ENCODE peak calls at places on chromosome 19, in eight cellular contexts. One of them, this sample, is unnamed.

GRCh38 chr19:10044390-10044789 is 31.1 kb downstream of the RDH8 start:
- DNase-seq in left ventricle myocardium inferior: no peak
- DNase-seq in heart left ventricle: no peak
- DNase-seq in bronchial epithelial cell: no peak
- DNase-seq in fibroblast of pulmonary artery: no peak
- DNase-seq in CD4-positive, alpha-beta T cell: no peak
- DNase-seq in HFF-Myc: no peak
- DNase-seq in Peyer's patch: no peak
- DNase-seq in this sample: peak

GRCh38 chr19:3375221-3376088 is 9.1 kb downstream of the NFIC start:
- DNase-seq in left ventricle myocardium inferior: peak
- DNase-seq in heart left ventricle: peak
- DNase-seq in bronchial epithelial cell: no peak
- DNase-seq in fibroblast of pulmonary artery: peak
- DNase-seq in CD4-positive, alpha-beta T cell: no peak
- DNase-seq in HFF-Myc: no peak
- DNase-seq in Peyer's patch: peak
- DNase-seq in this sample: peak

GRCh38 chr19:27774827-27775226 is 1438.1 kb downstream of the UQCRFS1 start:
- DNase-seq in left ventricle myocardium inferior: no peak
- DNase-seq in heart left ventricle: no peak
- DNase-seq in bronchial epithelial cell: no peak
- DNase-seq in fibroblast of pulmonary artery: no peak
- DNase-seq in CD4-positive, alpha-beta T cell: no peak
- DNase-seq in HFF-Myc: no peak
- DNase-seq in Peyer's patch: no peak
- DNase-seq in this sample: no peak

GRCh38 chr19:24071078-24071477 is 15.9 kb upstream of the ZNF254 start:
- DNase-seq in left ventricle myocardium inferior: no peak
- DNase-seq in heart left ventricle: no peak
- DNase-seq in bronchial epithelial cell: peak
- DNase-seq in fibroblast of pulmonary artery: no peak
- DNase-seq in CD4-positive, alpha-beta T cell: no peak
- DNase-seq in HFF-Myc: no peak
- DNase-seq in Peyer's patch: no peak
- DNase-seq in this sample: peak

GRCh38 chr19:49677901-49678674 is 1.0 kb downstream of the PRMT1 start:
- DNase-seq in left ventricle myocardium inferior: peak
- DNase-seq in heart left ventricle: peak
- DNase-seq in bronchial epithelial cell: peak
- DNase-seq in fibroblast of pulmonary artery: peak
- DNase-seq in CD4-positive, alpha-beta T cell: peak
- DNase-seq in HFF-Myc: no peak
- DNase-seq in Peyer's patch: peak
- DNase-seq in this sample: peak

GRCh38 chr19:3734310-3734600 is 26.1 kb downstream of the TJP3 start:
- DNase-seq in left ventricle myocardium inferior: no peak
- DNase-seq in heart left ventricle: no peak
- DNase-seq in bronchial epithelial cell: no peak
- DNase-seq in fibroblast of pulmonary artery: no peak
- DNase-seq in CD4-positive, alpha-beta T cell: no peak
- DNase-seq in HFF-Myc: no peak
- DNase-seq in Peyer's patch: no peak
- DNase-seq in this sample: no peak

GRCh38 chr19:10334340-10335148 is 1.2 kb upstream of the RAVER1 start:
- DNase-seq in left ventricle myocardium inferior: peak
- DNase-seq in heart left ventricle: peak
- DNase-seq in bronchial epithelial cell: peak
- DNase-seq in fibroblast of pulmonary artery: peak
- DNase-seq in CD4-positive, alpha-beta T cell: no peak
- DNase-seq in HFF-Myc: peak
- DNase-seq in Peyer's patch: peak
- DNase-seq in this sample: peak

GRCh38 chr19:3580156-3580955 is 4.9 kb upstream of the GIPC3 start:
- DNase-seq in left ventricle myocardium inferior: no peak
- DNase-seq in heart left ventricle: no peak
- DNase-seq in bronchial epithelial cell: no peak
- DNase-seq in fibroblast of pulmonary artery: peak
- DNase-seq in CD4-positive, alpha-beta T cell: no peak
- DNase-seq in HFF-Myc: peak
- DNase-seq in Peyer's patch: no peak
- DNase-seq in this sample: peak

GRCh38 chr19:11970174-11970573 is 5.3 kb downstream of the ZNF763 start:
- DNase-seq in left ventricle myocardium inferior: no peak
- DNase-seq in heart left ventricle: no peak
- DNase-seq in bronchial epithelial cell: no peak
- DNase-seq in fibroblast of pulmonary artery: no peak
- DNase-seq in CD4-positive, alpha-beta T cell: no peak
- DNase-seq in HFF-Myc: no peak
- DNase-seq in Peyer's patch: no peak
- DNase-seq in this sample: no peak

GRCh38 chr19:11963566-11964355 is 1.1 kb upstream of the ZNF763 start:
- DNase-seq in left ventricle myocardium inferior: peak
- DNase-seq in heart left ventricle: peak
- DNase-seq in bronchial epithelial cell: peak
- DNase-seq in fibroblast of pulmonary artery: peak
- DNase-seq in CD4-positive, alpha-beta T cell: peak
- DNase-seq in HFF-Myc: no peak
- DNase-seq in Peyer's patch: peak
- DNase-seq in this sample: no peak

GRCh38 chr19:11964858-11965645 is at the start of gene ZNF763:
- DNase-seq in left ventricle myocardium inferior: peak
- DNase-seq in heart left ventricle: peak
- DNase-seq in bronchial epithelial cell: peak
- DNase-seq in fibroblast of pulmonary artery: peak
- DNase-seq in CD4-positive, alpha-beta T cell: peak
- DNase-seq in HFF-Myc: no peak
- DNase-seq in Peyer's patch: peak
- DNase-seq in this sample: no peak

DNA sequence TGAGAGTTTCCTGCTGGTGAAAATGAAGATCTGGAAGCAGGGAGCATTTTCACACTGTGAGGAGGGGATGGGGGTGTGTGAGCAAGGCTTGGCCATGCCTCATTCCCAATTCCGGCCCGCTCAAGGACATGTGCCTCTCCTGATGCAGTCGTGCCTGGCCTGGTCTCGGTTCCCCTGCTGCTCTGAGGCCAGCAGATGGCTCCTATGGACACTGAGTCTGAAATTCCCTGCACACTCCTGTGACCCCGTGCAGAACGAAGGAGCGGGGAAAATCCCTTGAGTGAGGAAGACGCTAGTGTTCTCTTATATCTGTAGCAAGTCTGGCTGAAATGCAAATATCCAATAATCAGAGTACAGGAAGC is 363 bp upstream of the ZNF763 start:
- DNase-seq in left ventricle myocardium inferior: peak
- DNase-seq in heart left ventricle: peak
- DNase-seq in bronchial epithelial cell: no peak
- DNase-seq in fibroblast of pulmonary artery: no peak
- DNase-seq in CD4-positive, alpha-beta T cell: no peak
- DNase-seq in HFF-Myc: no peak
- DNase-seq in Peyer's patch: no peak
- DNase-seq in this sample: no peak
- TF ChIP-seq CTCF in left ventricle myocardium inferior: no peak
- TF ChIP-seq CTCF in heart left ventricle: peak
- TF ChIP-seq CTCF in bronchial epithelial cell: peak
- TF ChIP-seq CTCF in fibroblast of pulmonary artery: peak
- TF ChIP-seq CTCF in CD4-positive, alpha-beta T cell: no peak
- TF ChIP-seq CTCF in HFF-Myc: no peak
- TF ChIP-seq CTCF in Peyer's patch: peak
- TF ChIP-seq CTCF in this sample: no peak

GRCh38 chr19:18342090-18342632 is 1.8 kb downstream of the PGPEP1 start:
- DNase-seq in left ventricle myocardium inferior: no peak
- DNase-seq in heart left ventricle: no peak
- DNase-seq in bronchial epithelial cell: no peak
- DNase-seq in fibroblast of pulmonary artery: no peak
- DNase-seq in CD4-positive, alpha-beta T cell: no peak
- DNase-seq in HFF-Myc: no peak
- DNase-seq in Peyer's patch: no peak
- DNase-seq in this sample: no peak

GRCh38 chr19:18340237-18340989 is at the start of gene PGPEP1:
- DNase-seq in left ventricle myocardium inferior: peak
- DNase-seq in heart left ventricle: peak
- DNase-seq in bronchial epithelial cell: no peak
- DNase-seq in fibroblast of pulmonary artery: peak
- DNase-seq in CD4-positive, alpha-beta T cell: no peak
- DNase-seq in HFF-Myc: no peak
- DNase-seq in Peyer's patch: peak
- DNase-seq in this sample: no peak

GRCh38 chr19:18338471-18339001 is 1.9 kb upstream of the PGPEP1 start:
- DNase-seq in left ventricle myocardium inferior: no peak
- DNase-seq in heart left ventricle: no peak
- DNase-seq in bronchial epithelial cell: no peak
- DNase-seq in fibroblast of pulmonary artery: no peak
- DNase-seq in CD4-positive, alpha-beta T cell: no peak
- DNase-seq in HFF-Myc: no peak
- DNase-seq in Peyer's patch: no peak
- DNase-seq in this sample: no peak

GRCh38 chr19:18339703-18340102 is 695 bp upstream of the PGPEP1 start:
- DNase-seq in left ventricle myocardium inferior: no peak
- DNase-seq in heart left ventricle: no peak
- DNase-seq in bronchial epithelial cell: no peak
- DNase-seq in fibroblast of pulmonary artery: peak
- DNase-seq in CD4-positive, alpha-beta T cell: no peak
- DNase-seq in HFF-Myc: no peak
- DNase-seq in Peyer's patch: no peak
- DNase-seq in this sample: no peak

GRCh38 chr19:18340990-18341868 is 831 bp downstream of the PGPEP1 start:
- DNase-seq in left ventricle myocardium inferior: peak
- DNase-seq in heart left ventricle: peak
- DNase-seq in bronchial epithelial cell: no peak
- DNase-seq in fibroblast of pulmonary artery: peak
- DNase-seq in CD4-positive, alpha-beta T cell: peak
- DNase-seq in HFF-Myc: no peak
- DNase-seq in Peyer's patch: peak
- DNase-seq in this sample: peak
- TF ChIP-seq CTCF in left ventricle myocardium inferior: peak
- TF ChIP-seq CTCF in heart left ventricle: no peak
- TF ChIP-seq CTCF in bronchial epithelial cell: no peak
- TF ChIP-seq CTCF in fibroblast of pulmonary artery: no peak
- TF ChIP-seq CTCF in CD4-positive, alpha-beta T cell: no peak
- TF ChIP-seq CTCF in HFF-Myc: no peak
- TF ChIP-seq CTCF in Peyer's patch: no peak
- TF ChIP-seq CTCF in this sample: no peak

GRCh38 chr19:17049711-17050280 is 23.2 kb upstream of the CPAMD8 start:
- DNase-seq in left ventricle myocardium inferior: no peak
- DNase-seq in heart left ventricle: no peak
- DNase-seq in bronchial epithelial cell: peak
- DNase-seq in fibroblast of pulmonary artery: peak
- DNase-seq in CD4-positive, alpha-beta T cell: no peak
- DNase-seq in HFF-Myc: no peak
- DNase-seq in Peyer's patch: no peak
- DNase-seq in this sample: peak

GRCh38 chr19:17054746-17055145 is 20.5 kb downstream of the HAUS8 start:
- DNase-seq in left ventricle myocardium inferior: no peak
- DNase-seq in heart left ventricle: no peak
- DNase-seq in bronchial epithelial cell: no peak
- DNase-seq in fibroblast of pulmonary artery: peak
- DNase-seq in CD4-positive, alpha-beta T cell: no peak
- DNase-seq in HFF-Myc: no peak
- DNase-seq in Peyer's patch: no peak
- DNase-seq in this sample: no peak

GRCh38 chr19:17048885-17049453 is 22.4 kb upstream of the CPAMD8 start:
- DNase-seq in left ventricle myocardium inferior: no peak
- DNase-seq in heart left ventricle: no peak
- DNase-seq in bronchial epithelial cell: no peak
- DNase-seq in fibroblast of pulmonary artery: no peak
- DNase-seq in CD4-positive, alpha-beta T cell: no peak
- DNase-seq in HFF-Myc: no peak
- DNase-seq in Peyer's patch: no peak
- DNase-seq in this sample: no peak

GRCh38 chr19:17055636-17056035 is 19.6 kb downstream of the HAUS8 start:
- DNase-seq in left ventricle myocardium inferior: no peak
- DNase-seq in heart left ventricle: no peak
- DNase-seq in bronchial epithelial cell: no peak
- DNase-seq in fibroblast of pulmonary artery: no peak
- DNase-seq in CD4-positive, alpha-beta T cell: no peak
- DNase-seq in HFF-Myc: no peak
- DNase-seq in Peyer's patch: no peak
- DNase-seq in this sample: no peak

GRCh38 chr19:17052439-17052838 is 22.8 kb downstream of the HAUS8 start:
- DNase-seq in left ventricle myocardium inferior: no peak
- DNase-seq in heart left ventricle: no peak
- DNase-seq in bronchial epithelial cell: peak
- DNase-seq in fibroblast of pulmonary artery: peak
- DNase-seq in CD4-positive, alpha-beta T cell: no peak
- DNase-seq in HFF-Myc: no peak
- DNase-seq in Peyer's patch: no peak
- DNase-seq in this sample: peak
- TF ChIP-seq CTCF in left ventricle myocardium inferior: peak
- TF ChIP-seq CTCF in heart left ventricle: peak
- TF ChIP-seq CTCF in bronchial epithelial cell: peak
- TF ChIP-seq CTCF in fibroblast of pulmonary artery: peak
- TF ChIP-seq CTCF in CD4-positive, alpha-beta T cell: no peak
- TF ChIP-seq CTCF in HFF-Myc: peak
- TF ChIP-seq CTCF in Peyer's patch: peak
- TF ChIP-seq CTCF in this sample: peak

DNA sequence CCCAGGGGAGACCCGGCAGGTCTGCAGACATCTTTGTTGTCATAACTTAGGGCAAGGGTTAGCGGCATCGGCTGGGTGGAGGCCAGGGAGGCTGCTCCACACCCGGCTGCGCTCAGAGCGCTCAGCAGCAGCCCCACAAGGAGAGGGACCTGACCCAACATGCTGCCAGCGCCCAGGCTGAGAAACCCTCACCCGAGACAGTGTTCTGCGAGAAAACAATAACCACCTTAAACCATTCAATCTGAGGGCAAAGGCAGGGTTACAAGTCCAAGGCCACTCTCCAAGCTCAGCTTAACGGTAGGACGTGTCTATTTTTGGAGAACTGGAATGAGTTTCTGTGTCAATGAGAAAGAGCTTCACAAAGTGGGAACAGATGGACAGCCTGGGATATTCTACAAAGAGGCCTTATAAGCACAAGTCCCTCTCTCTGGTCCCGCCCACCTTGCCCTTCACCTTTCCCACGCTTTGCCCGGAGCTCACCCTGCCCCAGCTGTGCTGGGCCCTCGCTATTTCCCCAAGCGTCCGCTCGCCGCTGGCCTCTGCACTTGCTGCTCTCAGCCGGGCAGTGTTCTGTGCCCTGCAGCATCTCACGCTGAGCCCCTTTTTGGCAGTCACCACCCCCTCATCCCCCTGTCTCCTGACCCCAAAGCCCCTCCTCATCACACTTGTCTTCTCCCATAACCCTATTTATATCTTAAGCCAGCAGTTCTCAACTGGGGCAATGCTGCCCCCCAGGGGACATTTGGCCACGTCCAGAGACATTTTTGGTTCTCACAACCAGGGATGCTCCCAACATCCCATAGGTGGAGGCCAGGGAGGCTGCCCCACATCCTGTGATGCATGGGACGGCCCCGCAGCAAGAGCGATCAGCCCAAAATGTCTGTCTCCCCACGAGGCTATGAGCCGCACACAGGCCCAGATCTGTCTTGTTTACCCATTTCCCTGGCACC is 17.6 kb downstream of the PPP1R12C start:
- DNase-seq in left ventricle myocardium inferior: no peak
- DNase-seq in heart left ventricle: no peak
- DNase-seq in bronchial epithelial cell: no peak
- DNase-seq in fibroblast of pulmonary artery: no peak
- DNase-seq in CD4-positive, alpha-beta T cell: no peak
- DNase-seq in HFF-Myc: no peak
- DNase-seq in Peyer's patch: no peak
- DNase-seq in this sample: no peak
- TF ChIP-seq CTCF in left ventricle myocardium inferior: peak
- TF ChIP-seq CTCF in heart left ventricle: peak
- TF ChIP-seq CTCF in bronchial epithelial cell: no peak
- TF ChIP-seq CTCF in fibroblast of pulmonary artery: no peak
- TF ChIP-seq CTCF in CD4-positive, alpha-beta T cell: no peak
- TF ChIP-seq CTCF in HFF-Myc: peak
- TF ChIP-seq CTCF in Peyer's patch: no peak
- TF ChIP-seq CTCF in this sample: no peak

GRCh38 chr19:53467503-53468262 is at the start of gene ZNF813:
- DNase-seq in left ventricle myocardium inferior: peak
- DNase-seq in heart left ventricle: peak
- DNase-seq in bronchial epithelial cell: peak
- DNase-seq in fibroblast of pulmonary artery: peak
- DNase-seq in CD4-positive, alpha-beta T cell: peak
- DNase-seq in HFF-Myc: peak
- DNase-seq in Peyer's patch: peak
- DNase-seq in this sample: peak
- TF ChIP-seq CTCF in left ventricle myocardium inferior: no peak
- TF ChIP-seq CTCF in heart left ventricle: no peak
- TF ChIP-seq CTCF in bronchial epithelial cell: no peak
- TF ChIP-seq CTCF in fibroblast of pulmonary artery: no peak
- TF ChIP-seq CTCF in CD4-positive, alpha-beta T cell: no peak
- TF ChIP-seq CTCF in HFF-Myc: no peak
- TF ChIP-seq CTCF in Peyer's patch: no peak
- TF ChIP-seq CTCF in this sample: no peak